ENCODE peak calls at places on chromosomes 3 and 15, in five cellular contexts. One of them, this sample, is unnamed. For H3K27me3, the result is how much of the 10 kb centered on the place peaks cover.

GRCh38 chr3:100278910-100279309 is 18.1 kb downstream of the TBC1D23 start:
- DNase-seq in upper lobe of right lung: no peak
- DNase-seq in suprapubic skin: no peak
- DNase-seq in heart right ventricle: no peak
- DNase-seq in CD8-positive, alpha-beta T cell: no peak
- DNase-seq in this sample: no peak

GRCh38 chr15:73994912-73995622 is 551 bp downstream of the PML start:
- DNase-seq in CD8-positive, alpha-beta T cell: peak
- DNase-seq in suprapubic skin: peak
- DNase-seq in upper lobe of right lung: peak
- DNase-seq in heart right ventricle: peak
- DNase-seq in this sample: no peak

GRCh38 chr3:49868951-49869454 is 703 bp downstream of the CAMKV start:
- DNase-seq in upper lobe of right lung: no peak
- DNase-seq in CD8-positive, alpha-beta T cell: no peak
- DNase-seq in heart right ventricle: no peak
- DNase-seq in suprapubic skin: no peak
- DNase-seq in this sample: no peak

GRCh38 chr15:57172925-57173324 is 203.4 kb upstream of the CGNL1 start:
- DNase-seq in upper lobe of right lung: no peak
- DNase-seq in heart right ventricle: no peak
- DNase-seq in CD8-positive, alpha-beta T cell: no peak
- DNase-seq in suprapubic skin: no peak
- DNase-seq in this sample: no peak

GRCh38 chr15:88256261-88257230 is at the start of gene NTRK3:
- DNase-seq in CD8-positive, alpha-beta T cell: no peak
- DNase-seq in upper lobe of right lung: peak
- DNase-seq in suprapubic skin: no peak
- DNase-seq in heart right ventricle: no peak
- DNase-seq in this sample: no peak

GRCh38 chr15:91867581-91868026 is 14.1 kb downstream of the SLCO3A1 start:
- DNase-seq in CD8-positive, alpha-beta T cell: no peak
- DNase-seq in upper lobe of right lung: peak
- DNase-seq in heart right ventricle: peak
- DNase-seq in suprapubic skin: no peak
- DNase-seq in this sample: peak

GRCh38 chr3:196202516-196202970 is 8.7 kb downstream of the ZDHHC19 start:
- DNase-seq in upper lobe of right lung: peak
- DNase-seq in CD8-positive, alpha-beta T cell: no peak
- DNase-seq in suprapubic skin: no peak
- DNase-seq in heart right ventricle: peak
- DNase-seq in this sample: no peak

GRCh38 chr15:70415330-70415884 is 317.7 kb upstream of the TLE3 start:
- DNase-seq in CD8-positive, alpha-beta T cell: no peak
- DNase-seq in heart right ventricle: no peak
- DNase-seq in upper lobe of right lung: no peak
- DNase-seq in suprapubic skin: no peak
- DNase-seq in this sample: no peak

GRCh38 chr3:46540550-46540949 is 25.6 kb downstream of the LRRC2 start:
- DNase-seq in heart right ventricle: no peak
- DNase-seq in upper lobe of right lung: no peak
- DNase-seq in suprapubic skin: peak
- DNase-seq in CD8-positive, alpha-beta T cell: no peak
- DNase-seq in this sample: no peak

GRCh38 chr3:27960133-27960532 is 238.0 kb upstream of the EOMES start:
- DNase-seq in upper lobe of right lung: no peak
- DNase-seq in suprapubic skin: no peak
- DNase-seq in heart right ventricle: no peak
- DNase-seq in CD8-positive, alpha-beta T cell: no peak
- DNase-seq in this sample: no peak

GRCh38 chr3:193389335-193389734 is 10.8 kb upstream of the ATP13A5 start:
- DNase-seq in suprapubic skin: no peak
- DNase-seq in heart right ventricle: no peak
- DNase-seq in CD8-positive, alpha-beta T cell: no peak
- DNase-seq in upper lobe of right lung: no peak
- DNase-seq in this sample: no peak

DNA sequence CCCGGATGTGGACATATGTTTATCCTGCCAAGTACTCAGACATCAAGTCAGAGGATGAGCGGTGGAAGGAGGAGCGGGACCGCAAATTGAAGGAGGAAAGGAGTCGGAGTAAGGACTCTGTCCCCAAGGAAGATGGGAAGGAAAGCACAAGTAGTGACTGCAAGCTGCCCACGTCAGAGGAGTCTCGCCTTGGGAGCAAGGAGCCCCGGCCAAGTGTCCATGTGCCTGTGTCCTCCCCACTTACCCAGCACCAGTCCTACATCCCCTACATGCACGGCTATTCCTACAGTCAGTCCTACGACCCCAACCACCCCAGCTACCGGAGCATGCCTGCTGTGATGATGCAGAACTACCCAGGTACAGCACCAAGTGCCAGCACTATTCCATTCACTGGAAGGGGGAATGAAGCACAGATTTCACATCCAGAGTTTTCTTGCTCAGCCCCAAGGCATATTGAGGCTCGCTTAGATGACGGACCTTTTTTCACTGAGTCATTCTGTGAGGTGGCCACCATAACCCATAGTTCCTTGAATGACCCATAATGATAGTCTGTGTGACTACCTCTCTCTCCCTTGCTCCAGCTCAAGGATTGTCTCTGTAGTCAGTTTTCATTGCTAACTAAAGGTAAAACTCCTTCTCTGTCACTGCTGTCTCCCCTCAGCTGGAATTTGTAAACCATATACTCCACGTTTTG is 97.1 kb downstream of the RBPMS2 start:
- DNase-seq in CD8-positive, alpha-beta T cell: no peak
- DNase-seq in suprapubic skin: no peak
- DNase-seq in heart right ventricle: no peak
- DNase-seq in upper lobe of right lung: no peak
- DNase-seq in this sample: no peak
- H3K27me3 ChIP-seq in CD8-positive, alpha-beta T cell: under half
- H3K27me3 ChIP-seq in suprapubic skin: under half
- H3K27me3 ChIP-seq in heart right ventricle: under half
- H3K27me3 ChIP-seq in upper lobe of right lung: under half
- H3K27me3 ChIP-seq in this sample: under half

GRCh38 chr3:111765136-111765535 is 93.9 kb upstream of the PHLDB2 start:
- DNase-seq in upper lobe of right lung: no peak
- DNase-seq in heart right ventricle: no peak
- DNase-seq in CD8-positive, alpha-beta T cell: no peak
- DNase-seq in suprapubic skin: no peak
- DNase-seq in this sample: no peak

GRCh38 chr3:111768076-111768475 is 91.0 kb upstream of the PHLDB2 start:
- DNase-seq in suprapubic skin: no peak
- DNase-seq in heart right ventricle: no peak
- DNase-seq in upper lobe of right lung: no peak
- DNase-seq in CD8-positive, alpha-beta T cell: no peak
- DNase-seq in this sample: no peak

GRCh38 chr3:111769110-111769509 is 90.0 kb upstream of the PHLDB2 start:
- DNase-seq in heart right ventricle: no peak
- DNase-seq in upper lobe of right lung: no peak
- DNase-seq in CD8-positive, alpha-beta T cell: no peak
- DNase-seq in suprapubic skin: no peak
- DNase-seq in this sample: no peak

GRCh38 chr3:111769965-111770364 is 89.1 kb upstream of the PHLDB2 start:
- DNase-seq in CD8-positive, alpha-beta T cell: no peak
- DNase-seq in suprapubic skin: no peak
- DNase-seq in heart right ventricle: no peak
- DNase-seq in upper lobe of right lung: no peak
- DNase-seq in this sample: no peak

DNA sequence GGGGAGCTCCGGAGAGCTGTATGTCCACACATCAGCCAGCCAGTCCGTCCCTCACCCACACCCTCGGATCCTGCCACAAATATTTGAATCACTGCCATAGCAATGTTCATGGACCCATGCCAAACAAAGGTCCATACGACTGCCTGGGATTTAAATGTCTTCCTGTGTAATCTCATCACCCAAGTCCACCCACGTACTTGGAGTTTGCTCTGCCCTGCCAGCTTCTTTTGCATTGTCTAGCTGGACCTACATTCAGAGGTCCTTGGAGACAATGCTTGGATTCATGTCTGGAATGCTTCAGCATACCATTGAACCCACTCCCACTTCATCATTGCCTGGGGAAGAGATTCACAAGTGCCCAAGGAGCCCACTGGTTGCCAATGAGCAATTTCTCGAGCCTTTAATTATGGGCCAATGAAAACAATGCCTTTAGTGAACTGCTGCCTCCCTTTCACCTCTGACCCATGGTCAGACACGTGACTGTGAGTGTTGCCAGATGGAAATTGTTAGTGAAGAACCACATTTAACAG is 90.4 kb upstream of the PHLDB2 start:
- DNase-seq in upper lobe of right lung: no peak
- DNase-seq in heart right ventricle: no peak
- DNase-seq in suprapubic skin: no peak
- DNase-seq in CD8-positive, alpha-beta T cell: no peak
- DNase-seq in this sample: no peak
- H3K27ac ChIP-seq in upper lobe of right lung: peak
- H3K27ac ChIP-seq in heart right ventricle: peak
- H3K27ac ChIP-seq in suprapubic skin: no peak
- H3K27ac ChIP-seq in CD8-positive, alpha-beta T cell: no peak
- H3K27ac ChIP-seq in this sample: peak

DNA sequence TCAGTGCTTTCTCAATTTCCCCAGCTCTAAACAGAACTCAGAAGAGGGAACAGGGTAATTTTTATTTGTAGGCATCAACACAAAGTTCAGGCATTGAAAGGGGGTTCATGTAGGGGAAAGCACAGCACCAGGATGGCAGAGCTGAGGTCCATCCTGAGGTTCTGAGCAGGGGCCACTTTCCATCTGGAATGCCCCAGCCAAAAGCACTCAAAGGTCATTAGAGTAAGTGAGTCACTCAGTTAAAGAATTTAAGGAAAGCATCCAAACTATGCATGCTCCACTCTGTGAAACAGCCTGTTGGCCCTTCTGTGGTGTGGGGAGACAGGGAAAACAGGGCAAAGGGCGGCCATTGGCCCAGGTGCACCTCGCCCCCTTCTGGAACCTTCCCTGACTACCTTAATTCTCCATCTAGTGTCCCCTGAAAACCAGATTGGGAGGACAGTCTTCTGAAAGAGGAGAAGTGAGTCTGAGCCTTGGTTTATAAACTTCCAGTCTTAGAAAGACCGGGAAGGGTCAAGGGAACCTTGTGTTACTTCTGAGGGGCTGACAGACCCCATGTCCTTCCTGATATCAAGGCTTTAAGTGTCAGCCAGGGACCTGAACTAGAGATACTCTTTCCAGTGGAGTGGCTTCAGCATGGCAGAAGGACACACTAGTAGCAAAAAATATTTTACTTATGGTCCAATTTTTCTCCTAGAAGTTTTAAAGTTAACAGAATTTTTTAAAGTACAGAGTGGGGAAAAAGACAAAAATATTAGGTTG is 133.3 kb downstream of the MYLK start:
- DNase-seq in CD8-positive, alpha-beta T cell: no peak
- DNase-seq in suprapubic skin: no peak
- DNase-seq in heart right ventricle: no peak
- DNase-seq in upper lobe of right lung: no peak
- DNase-seq in this sample: no peak
- H3K4me3 ChIP-seq in CD8-positive, alpha-beta T cell: no peak
- H3K4me3 ChIP-seq in suprapubic skin: no peak
- H3K4me3 ChIP-seq in heart right ventricle: no peak
- H3K4me3 ChIP-seq in upper lobe of right lung: no peak
- H3K4me3 ChIP-seq in this sample: no peak

DNA sequence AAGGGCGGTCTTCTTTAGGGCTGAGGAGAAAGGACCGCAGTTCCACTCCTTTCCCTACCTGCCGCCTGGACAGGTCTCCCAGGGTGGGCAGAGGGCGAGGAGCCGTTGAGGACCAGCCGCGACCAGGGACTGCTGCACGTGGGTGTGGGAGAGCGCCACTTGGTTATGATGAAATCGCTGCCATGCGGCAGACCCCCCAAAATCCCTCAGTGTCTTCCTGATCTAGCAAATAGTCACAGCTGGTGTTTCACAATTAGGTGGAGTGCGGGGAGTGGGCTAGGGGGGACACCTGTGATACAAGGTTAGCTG is 1.5 kb downstream of the C3orf80 start:
- DNase-seq in CD8-positive, alpha-beta T cell: no peak
- DNase-seq in upper lobe of right lung: no peak
- DNase-seq in suprapubic skin: no peak
- DNase-seq in heart right ventricle: no peak
- DNase-seq in this sample: no peak
- H3K27me3 ChIP-seq in CD8-positive, alpha-beta T cell: under half
- H3K27me3 ChIP-seq in upper lobe of right lung: under half
- H3K27me3 ChIP-seq in suprapubic skin: under half
- H3K27me3 ChIP-seq in heart right ventricle: half or more
- H3K27me3 ChIP-seq in this sample: under half